ENCODE peak calls at places on chromosomes 1 and 21, in nine cellular contexts. F is fibroblast of mammary gland, V is lower leg skin, J is NB4, Y is nucleus accumbens, N is KBM-7, D is ELR, B is hepatic stellate cell, W is DMS79. U is an unnamed sample.

GRCh38 chr1:65170511-65171142 is 22.6 kb downstream of the AK4 start:
- DNase-seq in F (peak; percentile 90), V (no peak), J (peak; percentile 43), Y (no peak), N (peak; percentile 65), D (no peak), B (no peak), W (no peak), U (no peak)

GRCh38 chr1:154014154-154014910 is 23.8 kb downstream of the RPS27 start:
- DNase-seq in F (peak; percentile 84), V (no peak), J (peak; percentile 54), Y (no peak), N (no peak), D (peak; percentile 79), B (peak; percentile 32), W (peak; percentile 34), U (no peak)

GRCh38 chr1:156601892-156602291 is 613 bp upstream of the GPATCH4 start:
- DNase-seq in F (no peak), V (no peak), J (no peak), Y (no peak), N (no peak), D (no peak), B (no peak), W (no peak), U (no peak)

GRCh38 chr1:109930252-109930993 is 19.8 kb downstream of the CSF1 start:
- DNase-seq in F (no peak), V (peak; percentile 74), J (no peak), Y (no peak), N (no peak), D (no peak), B (no peak), W (no peak), U (no peak)

GRCh38 chr1:234409328-234409727 is 36.1 kb downstream of the COA6 start:
- DNase-seq in F (no peak), V (no peak), J (no peak), Y (no peak), N (no peak), D (no peak), B (no peak), W (no peak), U (no peak)

GRCh38 chr21:14591882-14592281 is 45.8 kb upstream of the SAMSN1 start:
- DNase-seq in F (peak; percentile 87), V (no peak), J (peak; percentile 76), Y (no peak), N (peak; percentile 80), D (no peak), B (no peak), W (no peak), U (peak; percentile 7)

GRCh38 chr1:119009300-119009660 is 21.1 kb upstream of the TBX15 start:
- DNase-seq in F (peak; percentile 15), V (no peak), J (no peak), Y (no peak), N (no peak), D (peak; percentile 24), B (no peak), W (no peak), U (no peak)

GRCh38 chr1:240189386-240189989 is 97.8 kb downstream of the FMN2 start:
- DNase-seq in F (peak; percentile 54), V (no peak), J (peak; percentile 47), Y (no peak), N (peak; percentile 50), D (peak; percentile 68), B (peak; percentile 14), W (no peak), U (peak; percentile 25)

GRCh38 chr21:36232641-36233040 is 76.0 kb downstream of the DOP1B start:
- DNase-seq in F (no peak), V (no peak), J (no peak), Y (no peak), N (no peak), D (no peak), B (no peak), W (no peak), U (no peak)

GRCh38 chr1:31335007-31335406 is 37.9 kb downstream of the FABP3 start:
- DNase-seq in F (peak; percentile 64), V (no peak), J (peak; percentile 53), Y (no peak), N (peak; percentile 75), D (peak; percentile 54), B (peak; percentile 40), W (no peak), U (peak; percentile 30)